ENCODE peak calls at places on chromosomes 3 and 15, in eight cellular contexts. S is stimulated activated CD8-positive, alpha-beta memory T cell treated with anti-CD3 and anti-CD28 coated beads, Interleukin-4, amount 100 ng/mL, for 4 hours; G is NCI-H1092 treated with DMSO at 0.1 percent for 48 hours; U is ascending aorta; M is stimulated activated naive B cell treated with anti-CD40 and anti-IgM and Interleukin-4, amounts not matched to agents 10 μg/mL and 1 μg/mL and 100 μg/mL, for 72 hours; R is NCI-H510A treated with DMSO at 0.1 percent for 48 hours; P is stimulated activated CD4-positive, alpha-beta T cell treated with anti-CD3 and anti-CD28 coated beads, Interleukin-2, amount 100 ng/mL, for 48 hours; A is erythroblast. T is an unnamed sample.

GRCh38 chr15:77507151-77507847 is 86.6 kb downstream of the HMG20A start:
- DNase-seq in M (no peak), R (peak; percentile 1), P (no peak), S (no peak), U (peak; percentile 74), G (no peak), A (no peak), T (no peak)

GRCh38 chr3:188446791-188447190 is 292.8 kb downstream of the LPP start:
- DNase-seq in U (no peak), R (no peak), G (no peak), M (peak; percentile 17), S (no peak), P (no peak), A (no peak), T (no peak)

GRCh38 chr3:144343777-144344176 is 372.2 kb downstream of the DIPK2A start:
- DNase-seq in G (no peak), R (no peak), S (no peak), M (no peak), P (no peak), U (no peak), A (no peak), T (no peak)

GRCh38 chr15:28901987-28902745 is 16.4 kb downstream of the APBA2 start:
- DNase-seq in G (no peak), P (no peak), M (no peak), U (no peak), A (peak; percentile 23), S (no peak), R (no peak), T (peak; percentile 23)

GRCh38 chr3:184338538-184338945 is 1.1 kb downstream of the FAM131A start:
- DNase-seq in M (no peak), R (peak; percentile 85), S (no peak), A (peak; percentile 66), U (peak; percentile 95), G (peak; percentile 84), P (no peak), T (peak; percentile 92)

GRCh38 chr3:127590282-127590592 is 296 bp downstream of the TPRA1 start:
- DNase-seq in S (no peak), G (no peak), M (peak; percentile 36), P (peak; percentile 28), A (no peak), R (no peak), U (no peak), T (no peak)

GRCh38 chr15:98025237-98025636 is 64.7 kb downstream of the ARRDC4 start:
- DNase-seq in M (no peak), U (no peak), A (no peak), P (no peak), R (no peak), S (no peak), G (no peak), T (no peak)

GRCh38 chr3:183710231-183710630 is 12.6 kb downstream of the YEATS2 start:
- DNase-seq in R (no peak), S (no peak), A (no peak), G (no peak), P (no peak), M (no peak), U (no peak), T (no peak)

GRCh38 chr3:117964814-117965213 is 1069.8 kb downstream of the IGSF11 start:
- DNase-seq in G (no peak), P (no peak), M (no peak), R (no peak), S (no peak), A (no peak), U (no peak), T (no peak)

GRCh38 chr3:157858821-157859220 is 247.4 kb downstream of the SHOX2 start:
- DNase-seq in M (no peak), G (no peak), R (no peak), U (no peak), P (no peak), S (no peak), A (no peak), T (no peak)

GRCh38 chr3:34683851-34684250 is 885.4 kb downstream of the PDCD6IP start:
- DNase-seq in P (peak; percentile 4), U (peak; percentile 69), R (peak; percentile 43), A (peak; percentile 58), S (no peak), G (peak; percentile 26), M (peak; percentile 6), T (peak; percentile 42)

GRCh38 chr3:178233371-178233770 is 302.9 kb upstream of the KCNMB2 start:
- DNase-seq in G (no peak), S (no peak), P (no peak), A (no peak), M (no peak), U (no peak), R (no peak), T (no peak)

GRCh38 chr3:185558395-185558794 is 6.0 kb upstream of the LIPH start:
- DNase-seq in A (no peak), R (no peak), U (no peak), G (no peak), P (no peak), M (no peak), S (no peak), T (no peak)

GRCh38 chr15:59812185-59812870 is 123.2 kb upstream of the BNIP2 start:
- DNase-seq in R (no peak), P (no peak), S (no peak), M (no peak), G (no peak), A (no peak), U (no peak), T (no peak)

GRCh38 chr15:77173487-77173886 is 102.6 kb upstream of the TSPAN3 start:
- DNase-seq in R (no peak), U (no peak), G (no peak), M (no peak), A (no peak), S (no peak), P (no peak), T (no peak)

T was measured in dorsolateral prefrontal cortex.